ENCODE peak calls at places on chromosomes 6 and 20, in five cellular contexts. V is endothelial cell, M is AG09309, A is psoas muscle, S is IMR-90. E is an unnamed sample.

GRCh38 chr6:11202513-11203305 is 29.8 kb downstream of the NEDD9 start:
- DNase-seq in M (no peak), V (peak), A (no peak), S (peak), E (peak)

GRCh38 chr6:111761783-111762312 is 111.4 kb downstream of the FYN start:
- DNase-seq in A (no peak), S (peak), V (no peak), M (no peak), E (no peak)

GRCh38 chr6:37674161-37674560 is 23.5 kb downstream of the MDGA1 start:
- DNase-seq in V (no peak), S (no peak), M (no peak), A (no peak), E (peak)

GRCh38 chr6:143236151-143236788 is 175.6 kb downstream of the AIG1 start:
- DNase-seq in V (no peak), S (peak), M (peak), A (peak), E (no peak)

GRCh38 chr6:164013480-164014208 is 599.1 kb downstream of the QKI start:
- DNase-seq in V (no peak), S (no peak), A (no peak), M (no peak), E (no peak)

GRCh38 chr6:138450445-138450844 is 46.4 kb downstream of the HEBP2 start:
- DNase-seq in S (no peak), M (no peak), V (no peak), A (no peak), E (no peak)

GRCh38 chr20:61127311-61128044 is 124.6 kb upstream of the CDH4 start:
- DNase-seq in V (no peak), S (peak), M (peak), A (no peak), E (no peak)

GRCh38 chr20:11849976-11850670 is 67.6 kb upstream of the BTBD3 start:
- DNase-seq in V (no peak), S (peak), A (peak), M (peak), E (no peak)

GRCh38 chr6:53961679-53962370 is 149.4 kb upstream of the MLIP start:
- DNase-seq in A (no peak), S (peak), V (no peak), M (no peak), E (no peak)

GRCh38 chr20:58229198-58229802 is 847 bp upstream of the ANKRD60 start:
- DNase-seq in V (no peak), S (peak), A (no peak), M (no peak), E (no peak)

GRCh38 chr6:141033101-141033500 is 1099.6 kb upstream of the GJE1 start:
- DNase-seq in S (peak), A (no peak), V (no peak), M (no peak), E (no peak)

GRCh38 chr6:30682181-30683117 is 4.0 kb downstream of the PPP1R18 start:
- DNase-seq in M (peak), S (peak), A (peak), V (peak), E (no peak)

GRCh38 chr20:16158090-16158975 is 414.9 kb downstream of the KIF16B start:
- DNase-seq in S (no peak), V (no peak), M (no peak), A (no peak), E (no peak)

GRCh38 chr6:129501401-129502051 is 208.5 kb downstream of the ARHGAP18 start:
- DNase-seq in A (peak), V (no peak), M (peak), S (peak), E (no peak)

GRCh38 chr20:25706793-25707192 is 10.1 kb upstream of the ZNF337 start:
- DNase-seq in M (no peak), S (no peak), A (no peak), V (no peak), E (no peak)

GRCh38 chr20:57266251-57267157 is at the start of gene BMP7:
- DNase-seq in S (no peak), V (peak), M (no peak), A (no peak), E (peak)

GRCh38 chr6:122789862-122790739 is 1.0 kb downstream of the SMPDL3A start:
- DNase-seq in A (peak), V (no peak), S (peak), M (no peak), E (no peak)

GRCh38 chr6:167238169-167238693 is 52.9 kb upstream of the UNC93A start:
- DNase-seq in S (no peak), V (no peak), A (no peak), M (no peak), E (no peak)

GRCh38 chr6:160275511-160276003 is 16.9 kb upstream of the SLC22A2 start:
- DNase-seq in A (peak), S (no peak), V (no peak), M (no peak), E (no peak)

GRCh38 chr6:169439710-169440109 is 186.1 kb upstream of the THBS2 start:
- DNase-seq in M (no peak), S (no peak), V (no peak), A (no peak), E (no peak)

GRCh38 chr6:44956426-44956825 is 371.7 kb upstream of the RUNX2 start:
- DNase-seq in A (no peak), V (no peak), S (peak), M (peak), E (no peak)

GRCh38 chr6:126307859-126308258 is 32.1 kb upstream of the CENPW start:
- DNase-seq in S (peak), M (peak), V (no peak), A (peak), E (no peak)

GRCh38 chr6:125170376-125170775 is 16.8 kb downstream of the TPD52L1 start:
- DNase-seq in V (no peak), M (peak), A (no peak), S (peak), E (no peak)

GRCh38 chr6:51489133-51489532 is 598.3 kb downstream of the PKHD1 start:
- DNase-seq in V (no peak), A (no peak), S (no peak), M (no peak), E (no peak)

GRCh38 chr20:17594443-17594842 is 24.6 kb downstream of the DSTN start:
- DNase-seq in A (no peak), V (peak), M (no peak), S (peak), E (no peak)

GRCh38 chr6:100472674-100473073 is 8.0 kb upstream of the SIM1 start:
- DNase-seq in V (no peak), M (no peak), A (no peak), S (peak), E (no peak)

GRCh38 chr6:28531479-28532128 is 5.9 kb downstream of the GPX5 start:
- DNase-seq in V (no peak), S (no peak), A (no peak), M (no peak), E (no peak)
- TF ChIP-seq CTCF in V (no peak), S (no peak), A (no peak), M (no peak), E (no peak)

DNA sequence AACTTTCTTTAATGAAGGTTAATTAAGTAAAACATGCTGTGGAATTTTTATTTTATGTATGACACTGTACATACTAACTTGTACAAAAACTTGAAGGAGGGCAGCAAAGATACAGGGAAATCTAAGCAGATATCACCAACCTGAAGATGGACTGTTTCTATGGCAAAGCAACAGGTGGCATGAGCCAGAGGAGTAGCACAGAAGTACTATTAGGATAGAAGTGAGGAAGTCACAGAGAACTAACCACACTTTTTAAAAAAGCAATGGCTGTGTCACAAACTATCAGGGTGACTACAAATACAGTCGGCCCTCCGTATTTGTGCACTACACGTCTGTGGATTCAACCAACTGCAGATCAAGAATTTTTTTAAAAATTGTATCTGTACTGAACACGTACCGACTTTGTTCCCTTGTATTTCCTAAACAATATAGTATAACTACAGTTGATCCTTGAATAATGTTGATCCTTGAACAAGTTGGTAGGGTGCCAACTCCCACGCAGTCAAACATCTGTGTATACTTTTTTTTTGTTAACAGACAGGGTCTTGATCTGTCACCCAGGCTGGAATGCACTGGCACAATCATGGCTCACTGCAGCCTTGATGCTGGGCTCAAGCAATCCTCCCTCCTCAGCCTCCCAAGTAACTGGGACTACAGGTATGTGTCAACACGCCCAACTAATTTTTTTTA is 61.0 kb downstream of the NUDT3 start:
- DNase-seq in A (no peak), M (no peak), S (peak), V (no peak), E (no peak)
- TF ChIP-seq CTCF in A (no peak), M (no peak), S (no peak), V (no peak), E (no peak)

GRCh38 chr6:26204332-26205160 is 117.3 kb downstream of the HFE start:
- DNase-seq in S (peak), M (peak), V (peak), A (peak), E (peak)
- TF ChIP-seq CTCF in S (peak), M (peak), V (no peak), A (peak), E (peak)

GRCh38 chr20:63117661-63118302 is 98.1 kb downstream of the YTHDF1 start:
- DNase-seq in A (no peak), S (no peak), M (no peak), V (no peak), E (no peak)
- TF ChIP-seq CTCF in A (no peak), S (no peak), M (no peak), V (no peak), E (no peak)

DNA sequence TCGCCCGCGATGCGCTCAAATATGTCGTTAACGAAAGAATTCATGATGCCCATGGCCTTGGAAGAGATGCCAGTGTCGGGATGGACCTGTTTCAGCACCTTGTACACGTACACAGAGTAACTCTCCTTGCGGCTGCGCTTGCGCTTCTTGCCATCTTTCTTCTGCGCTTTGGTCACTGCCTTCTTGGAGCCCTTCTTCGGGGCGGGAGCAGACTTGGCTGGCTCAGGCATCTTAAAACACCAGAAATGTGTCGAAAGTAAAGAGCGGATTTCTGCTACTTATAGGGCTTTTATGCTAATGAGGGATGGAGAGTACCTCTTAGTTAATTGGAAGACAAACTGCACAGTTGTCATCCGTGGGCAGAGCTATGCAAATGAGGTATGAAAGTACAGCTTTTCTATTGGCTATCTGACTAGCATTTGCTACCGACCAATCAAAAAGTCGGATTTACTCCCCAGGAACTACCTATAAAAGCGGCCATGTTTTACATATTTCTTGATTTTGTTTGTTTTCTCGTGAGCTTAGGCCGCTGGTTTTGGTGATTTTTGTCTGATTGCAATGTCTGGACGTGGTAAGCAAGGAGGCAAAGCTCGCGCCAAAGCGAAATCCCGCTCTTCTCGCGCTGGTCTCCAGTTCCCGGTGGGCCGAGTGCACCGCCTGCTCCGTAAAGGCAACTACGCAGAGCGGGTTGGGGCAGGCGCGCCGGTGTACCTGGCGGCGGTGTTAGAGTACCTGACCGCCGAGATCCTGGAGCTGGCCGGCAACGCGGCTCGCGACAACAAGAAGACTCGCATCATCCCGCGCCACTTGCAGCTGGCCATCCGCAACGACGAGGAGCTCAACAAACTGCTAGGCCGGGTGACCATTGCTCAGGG is 36.7 kb downstream of the HFE start:
- DNase-seq in M (peak), S (peak), V (peak), A (peak), E (peak)
- TF ChIP-seq CTCF in M (no peak), S (no peak), V (no peak), A (no peak), E (no peak)

DNA sequence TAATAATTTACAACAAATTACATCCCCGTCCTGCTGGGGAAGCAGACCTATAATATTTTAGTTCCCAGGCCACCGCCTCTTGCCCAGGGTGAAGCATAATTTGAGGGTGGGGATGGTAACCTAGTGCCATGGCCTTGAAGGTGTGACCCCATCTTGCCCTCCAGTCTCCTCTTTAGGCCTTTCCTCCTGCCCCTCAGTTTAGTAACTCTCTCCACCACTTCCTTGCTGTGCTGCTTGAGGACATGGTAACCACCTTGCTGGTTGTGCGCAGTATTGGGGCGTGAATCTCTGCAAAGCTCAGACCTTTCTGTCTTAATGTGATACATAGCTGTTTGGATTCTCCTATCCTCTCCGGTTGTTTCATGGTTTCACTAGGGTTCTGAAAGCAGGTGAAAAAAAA is 16.6 kb downstream of the SNX9 start:
- DNase-seq in V (no peak), M (no peak), A (no peak), S (no peak), E (no peak)
- TF ChIP-seq CTCF in V (no peak), M (no peak), A (no peak), S (no peak), E (no peak)

DNA sequence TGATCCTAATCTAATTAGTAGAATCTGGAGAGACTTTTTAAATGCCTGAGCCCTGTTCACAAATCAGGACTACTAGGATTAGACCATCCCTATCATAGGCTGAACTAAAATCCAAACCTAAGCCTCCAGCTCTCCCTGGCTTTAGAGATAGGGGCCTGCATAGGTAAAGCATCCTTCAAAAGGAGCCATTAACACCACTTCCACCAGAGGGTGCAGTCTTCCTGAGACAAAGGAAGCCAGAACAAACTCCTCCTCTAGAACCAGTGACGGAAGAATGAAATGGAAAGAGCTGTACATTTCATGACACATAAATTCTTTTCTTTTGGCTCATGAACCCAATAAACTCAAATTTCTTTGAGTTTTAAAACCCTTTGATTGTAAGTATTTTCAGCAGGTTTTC is 291.2 kb upstream of the ADGRB3 start:
- DNase-seq in M (no peak), A (no peak), S (peak), V (peak), E (peak)
- TF ChIP-seq CTCF in M (no peak), A (no peak), S (no peak), V (peak), E (peak)

E was measured in neural crest cell.